ENCODE peak calls at places on chromosomes 5 and 9, in six cellular contexts. H is hepatocyte; W is CD4-positive, CD25-positive, alpha-beta regulatory T cell; S is upper lobe of right lung; I is uterus; B is cardiac muscle cell. A is an unnamed sample. For H3K36me3 and H3K4me1, the result is how much of the 10 kb centered on the place peaks cover.

GRCh38 chr5:130762031-130762430 is 403.0 kb downstream of the HINT1 start:
- DNase-seq in B (no peak), H (peak), W (no peak), I (no peak), S (no peak), A (no peak)

GRCh38 chr5:175436403-175436802 is 7.6 kb downstream of the DRD1 start:
- DNase-seq in W (no peak), B (no peak), I (no peak), S (no peak), H (no peak), A (no peak)

GRCh38 chr9:134600836-134601638 is 40.6 kb upstream of the COL5A1 start:
- DNase-seq in I (no peak), W (no peak), S (no peak), H (no peak), B (no peak), A (no peak)

GRCh38 chr5:28561522-28561921 is 1523.1 kb upstream of the CDH9 start:
- DNase-seq in B (no peak), H (no peak), W (no peak), I (no peak), S (no peak), A (no peak)

GRCh38 chr5:103428411-103428871 is 134.1 kb downstream of the NUDT12 start:
- DNase-seq in H (no peak), S (no peak), I (no peak), W (no peak), B (no peak), A (no peak)

GRCh38 chr9:112503170-112503569 is 16.5 kb downstream of the KIAA1958 start:
- DNase-seq in I (no peak), B (no peak), W (no peak), S (peak), H (no peak), A (no peak)

GRCh38 chr5:14714706-14715105 is 50.2 kb downstream of the OTULIN start:
- DNase-seq in I (no peak), B (no peak), S (no peak), H (no peak), W (no peak), A (no peak)

GRCh38 chr9:14515564-14516198 is 177.6 kb downstream of the ZDHHC21 start:
- DNase-seq in B (no peak), H (no peak), S (no peak), I (no peak), W (no peak), A (no peak)

GRCh38 chr9:117528225-117528624 is 113.4 kb upstream of the ASTN2 start:
- DNase-seq in H (no peak), B (no peak), I (no peak), W (no peak), S (no peak), A (no peak)

GRCh38 chr5:27494845-27495244 is 456.5 kb upstream of the CDH9 start:
- DNase-seq in W (no peak), I (no peak), B (no peak), S (no peak), H (no peak), A (no peak)

GRCh38 chr5:159017787-159018186 is 81.9 kb downstream of the EBF1 start:
- DNase-seq in B (no peak), S (no peak), H (peak), I (peak), W (no peak), A (peak)

GRCh38 chr9:11757408-11757807 is 935.8 kb upstream of the TYRP1 start:
- DNase-seq in B (no peak), W (no peak), S (no peak), H (no peak), I (no peak), A (no peak)

GRCh38 chr5:96207420-96207819 is 225.6 kb downstream of the PCSK1 start:
- DNase-seq in W (no peak), B (no peak), S (no peak), H (no peak), I (no peak), A (no peak)

GRCh38 chr9:113131689-113132151 is 19.1 kb upstream of the SLC31A2 start:
- DNase-seq in B (peak), W (no peak), S (no peak), I (no peak), H (peak), A (no peak)

GRCh38 chr9:33044677-33045282 is 19.7 kb downstream of the DNAJA1 start:
- DNase-seq in S (no peak), W (no peak), B (peak), H (peak), I (no peak), A (peak)

GRCh38 chr9:23825700-23826099 is 340 bp downstream of the ELAVL2 start:
- DNase-seq in H (no peak), B (no peak), S (no peak), I (no peak), W (no peak), A (no peak)

GRCh38 chr5:58980890-58981289 is 398.0 kb downstream of the RAB3C start:
- DNase-seq in W (no peak), I (no peak), B (no peak), H (no peak), S (no peak), A (no peak)

GRCh38 chr5:1545798-1546355 is 22.1 kb upstream of the LPCAT1 start:
- DNase-seq in B (no peak), I (no peak), S (peak), H (no peak), W (no peak), A (no peak)

GRCh38 chr5:96324708-96325107 is 108.3 kb downstream of the PCSK1 start:
- DNase-seq in W (no peak), B (no peak), S (no peak), H (no peak), I (no peak), A (no peak)

GRCh38 chr9:88653926-88654325 is 118.9 kb downstream of the NXNL2 start:
- DNase-seq in H (no peak), I (no peak), W (no peak), S (no peak), B (no peak), A (no peak)

GRCh38 chr5:151949909-151950308 is 25.3 kb upstream of the GLRA1 start:
- DNase-seq in B (no peak), H (no peak), I (no peak), S (no peak), W (no peak), A (no peak)

GRCh38 chr5:62083247-62083646 is 222.8 kb upstream of the KIF2A start:
- DNase-seq in S (peak), W (no peak), I (no peak), H (no peak), B (no peak), A (no peak)

GRCh38 chr9:98081477-98082219 is 25.1 kb downstream of the NANS start:
- DNase-seq in B (no peak), S (peak), H (peak), I (peak), W (no peak), A (no peak)

GRCh38 chr5:173968154-173968553 is 20.8 kb upstream of the C5orf47 start:
- DNase-seq in B (peak), I (no peak), W (no peak), H (no peak), S (no peak), A (no peak)

GRCh38 chr5:30103056-30104020 is 1090.1 kb upstream of the CDH6 start:
- DNase-seq in S (no peak), H (no peak), W (no peak), B (no peak), I (no peak), A (no peak)

GRCh38 chr9:113895526-113895925 is 19.4 kb downstream of the ZNF618 start:
- DNase-seq in S (no peak), B (no peak), W (no peak), H (no peak), I (no peak), A (no peak)

GRCh38 chr9:134243778-134244467 is 79.6 kb upstream of the RNU6ATAC start:
- DNase-seq in S (no peak), B (no peak), W (no peak), H (no peak), I (no peak), A (peak)

GRCh38 chr5:146213210-146213838 is 9.9 kb downstream of the RBM27 start:
- DNase-seq in H (peak), B (peak), W (no peak), S (no peak), I (no peak), A (no peak)

DNA sequence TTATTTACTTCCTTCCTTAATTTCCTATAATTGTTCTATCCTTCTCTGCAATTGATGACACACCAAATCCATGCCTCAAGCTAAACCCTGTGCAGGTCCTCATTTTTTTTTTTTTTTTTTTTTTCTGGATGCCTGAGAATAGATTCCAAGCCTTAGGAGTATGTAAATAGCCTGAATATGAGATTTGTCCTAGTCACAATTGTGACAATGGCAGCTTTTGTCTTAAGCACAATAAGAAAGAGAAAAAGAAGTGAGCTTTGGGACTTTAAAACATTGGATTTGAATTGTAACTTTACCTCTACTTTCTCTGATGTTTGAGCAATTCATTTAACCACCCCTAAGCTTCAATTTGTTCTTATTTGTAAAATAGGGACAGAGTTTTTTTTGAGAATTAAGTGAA is 280.5 kb downstream of the TUSC1 start:
- DNase-seq in H (no peak), S (no peak), I (no peak), B (no peak), W (no peak), A (no peak)
- H3K36me3 ChIP-seq in H (under half), S (under half), I (under half), B (under half), W (under half), A (under half)

DNA sequence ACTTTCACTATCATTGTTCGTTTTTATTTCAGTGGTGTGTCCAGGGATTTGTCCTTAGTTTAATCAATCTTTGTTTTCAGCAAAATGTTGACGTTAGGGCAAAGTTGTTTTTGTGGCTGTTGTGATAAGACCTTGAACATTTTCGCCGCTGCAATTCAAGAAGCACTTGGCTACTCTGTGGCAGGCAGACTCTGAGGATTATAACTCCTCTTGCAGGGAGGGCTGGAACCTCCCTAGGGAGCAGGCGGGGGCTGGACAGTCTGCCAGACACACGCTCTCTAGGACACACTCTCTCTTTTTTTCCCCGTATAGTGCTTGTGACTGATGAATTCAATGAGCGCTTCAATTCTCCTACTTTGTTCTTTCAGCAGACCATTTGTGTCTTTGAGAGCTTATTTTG is 252.9 kb downstream of the FBXL7 start:
- DNase-seq in S (no peak), W (no peak), I (peak), H (peak), B (no peak), A (no peak)
- H3K4me3 ChIP-seq in S (peak), W (no peak), I (no peak), H (no peak), B (no peak), A (no peak)

GRCh38 chr5:11390369-11390768 is 513.9 kb downstream of the CTNND2 start:
- DNase-seq in I (no peak), B (no peak), H (no peak), S (no peak), W (no peak), A (no peak)
- H3K4me1 ChIP-seq in I (under half), B (under half), H (under half), S (under half), W (under half), A (under half)

DNA sequence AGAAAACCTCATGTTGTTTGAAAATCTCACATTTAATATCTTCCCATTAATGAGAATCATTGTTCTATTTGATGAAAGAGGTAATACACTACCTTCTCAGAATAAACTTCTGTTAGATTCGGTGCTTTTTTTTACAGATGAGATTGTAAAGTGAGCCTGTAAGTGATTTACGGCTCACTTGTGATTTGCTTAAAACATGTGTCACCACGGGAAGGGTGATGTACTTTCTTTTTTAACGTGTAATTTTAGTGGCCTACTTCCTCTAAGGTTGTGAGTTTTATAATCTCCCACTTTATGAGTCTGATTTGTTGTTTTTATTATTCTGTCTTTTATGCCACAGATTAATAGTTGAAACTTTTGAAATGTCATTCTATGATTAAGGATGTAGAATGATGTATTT is 15.9 kb downstream of the ANXA1 start:
- DNase-seq in B (no peak), S (no peak), W (no peak), H (no peak), I (no peak), A (no peak)
- H3K36me3 ChIP-seq in B (under half), S (half or more), W (under half), H (under half), I (under half), A (under half)

GRCh38 chr5:52988335-52989024 is 672 bp upstream of the ITGA2 start:
- DNase-seq in B (no peak), I (no peak), S (no peak), H (peak), W (no peak), A (no peak)
- H3K4me3 ChIP-seq in B (peak), I (peak), S (peak), H (peak), W (peak), A (peak)

A was measured in mucosa of descending colon.